ENCODE peak calls at places on chromosome 2, in ten cellular contexts. F is RPMI7951; T is T-cell; P is GM13976; D is neuronal stem cell; L is activated CD8-positive, alpha-beta memory T cell treated with anti-CD3 and anti-CD28 coated beads, Interleukin-2, amount 50 U/mL, for 48 hours; R is upper lobe of right lung; E is activated T-cell treated with anti-CD3 and anti-CD28 coated beads for 1 hour; J is HEK293T; Y is Right ventricle myocardium superior. Q is an unnamed sample.

GRCh38 chr2:42725657-42726056 is 38.3 kb downstream of the OXER1 start:
- DNase-seq in F (peak), T (no peak), P (no peak), D (no peak), L (no peak), R (no peak), E (no peak), J (no peak), Y (no peak), Q (no peak)

GRCh38 chr2:155842103-155842502 is 490.4 kb downstream of the NR4A2 start:
- DNase-seq in F (peak), T (no peak), P (no peak), D (no peak), L (no peak), R (no peak), E (no peak), J (no peak), Y (no peak), Q (no peak)

GRCh38 chr2:30371772-30372373 is 75.2 kb upstream of the LCLAT1 start:
- DNase-seq in F (no peak), T (no peak), P (no peak), D (no peak), L (peak), R (no peak), E (no peak), J (no peak), Y (no peak), Q (no peak)

GRCh38 chr2:40412456-40412855 is 39.4 kb downstream of the SLC8A1 start:
- DNase-seq in F (peak), T (no peak), P (no peak), D (no peak), L (no peak), R (no peak), E (no peak), J (no peak), Y (no peak), Q (no peak)

GRCh38 chr2:230225486-230225885 is at the start of gene SP140:
- DNase-seq in F (no peak), T (peak), P (peak), D (no peak), L (peak), R (peak), E (peak), J (no peak), Y (peak), Q (peak)

GRCh38 chr2:128756372-128756730 is 437.7 kb upstream of the HS6ST1 start:
- DNase-seq in F (no peak), T (no peak), P (no peak), D (no peak), L (no peak), R (no peak), E (no peak), J (no peak), Y (no peak), Q (no peak)

GRCh38 chr2:181190711-181191110 is 210.3 kb downstream of the UBE2E3 start:
- DNase-seq in F (peak), T (no peak), P (no peak), D (no peak), L (no peak), R (no peak), E (no peak), J (no peak), Y (no peak), Q (no peak)

GRCh38 chr2:85924522-85924921 is 35.7 kb upstream of the ST3GAL5 start:
- DNase-seq in F (peak), T (no peak), P (no peak), D (no peak), L (no peak), R (no peak), E (no peak), J (no peak), Y (peak), Q (no peak)

GRCh38 chr2:11873346-11873745 is 126.9 kb downstream of the LPIN1 start:
- DNase-seq in F (peak), T (no peak), P (no peak), D (no peak), L (no peak), R (no peak), E (no peak), J (no peak), Y (no peak), Q (no peak)

GRCh38 chr2:10382313-10383061 is 65.6 kb downstream of the ODC1 start:
- DNase-seq in F (no peak), T (peak), P (no peak), D (no peak), L (no peak), R (peak), E (peak), J (no peak), Y (peak), Q (peak)

GRCh38 chr2:67448648-67449047 is 51.5 kb downstream of the ETAA1 start:
- DNase-seq in F (no peak), T (no peak), P (no peak), D (no peak), L (no peak), R (no peak), E (no peak), J (no peak), Y (no peak), Q (no peak)

GRCh38 chr2:178227187-178227586 is 32.9 kb downstream of the OSBPL6 start:
- DNase-seq in F (peak), T (no peak), P (no peak), D (no peak), L (no peak), R (no peak), E (no peak), J (no peak), Y (no peak), Q (no peak)

GRCh38 chr2:27655155-27655951 is 8.1 kb downstream of the SUPT7L start:
- DNase-seq in F (peak), T (no peak), P (no peak), D (no peak), L (no peak), R (no peak), E (no peak), J (no peak), Y (no peak), Q (no peak)

GRCh38 chr2:25213229-25213628 is 44.8 kb upstream of the POMC start:
- DNase-seq in F (no peak), T (no peak), P (no peak), D (no peak), L (no peak), R (no peak), E (no peak), J (no peak), Y (peak), Q (no peak)

GRCh38 chr2:217370391-217370790 is 510.5 kb upstream of the TNP1 start:
- DNase-seq in F (peak), T (no peak), P (no peak), D (no peak), L (no peak), R (no peak), E (no peak), J (no peak), Y (no peak), Q (no peak)

GRCh38 chr2:238388794-238389193 is 37.9 kb upstream of the ASB1 start:
- DNase-seq in F (no peak), T (no peak), P (no peak), D (no peak), L (no peak), R (no peak), E (no peak), J (no peak), Y (no peak), Q (no peak)

GRCh38 chr2:28681216-28681981 is 70.2 kb upstream of the PPP1CB start:
- DNase-seq in F (peak), T (peak), P (peak), D (no peak), L (peak), R (no peak), E (peak), J (no peak), Y (no peak), Q (peak)

GRCh38 chr2:47389692-47390091 is 13.3 kb upstream of the MSH2 start:
- DNase-seq in F (no peak), T (no peak), P (no peak), D (no peak), L (peak), R (no peak), E (no peak), J (no peak), Y (no peak), Q (no peak)

GRCh38 chr2:144445196-144445595 is 74.7 kb downstream of the ZEB2 start:
- DNase-seq in F (no peak), T (no peak), P (no peak), D (no peak), L (no peak), R (no peak), E (no peak), J (no peak), Y (no peak), Q (no peak)

GRCh38 chr2:158207354-158207753 is 105.7 kb downstream of the UPP2 start:
- DNase-seq in F (no peak), T (no peak), P (no peak), D (no peak), L (no peak), R (no peak), E (no peak), J (no peak), Y (no peak), Q (no peak)

GRCh38 chr2:5467506-5467905 is 224.7 kb upstream of the SOX11 start:
- DNase-seq in F (no peak), T (no peak), P (no peak), D (no peak), L (no peak), R (no peak), E (no peak), J (no peak), Y (no peak), Q (no peak)

GRCh38 chr2:157334335-157334734 is 8.7 kb upstream of the ERMN start:
- DNase-seq in F (peak), T (no peak), P (no peak), D (no peak), L (no peak), R (no peak), E (no peak), J (no peak), Y (no peak), Q (no peak)

Q was measured in CD4-positive, alpha-beta T cell.